ENCODE peak calls at places on chromosomes 3 and 15, in nine cellular contexts. E, V, U, A, W, N, L, Q and O are unnamed samples.
A peak's percentile ranks its signal among the peaks of the same experiment; 100 is the strongest.

GRCh38 chr3:113890256-113890900 is 51.8 kb downstream of the GRAMD1C start:
- DNase-seq in E (no peak), V (peak; percentile 51), U (no peak), A (no peak), W (no peak), N (no peak), L (no peak), Q (no peak), O (no peak)

GRCh38 chr15:39631357-39631756 is 50.5 kb downstream of the THBS1 start:
- DNase-seq in E (no peak), V (no peak), U (no peak), A (peak; percentile 38), W (no peak), N (no peak), L (no peak), Q (no peak), O (no peak)

GRCh38 chr3:67037615-67038014 is 39.5 kb downstream of the KBTBD8 start:
- DNase-seq in E (no peak), V (no peak), U (no peak), A (no peak), W (no peak), N (no peak), L (no peak), Q (no peak), O (no peak)

GRCh38 chr3:46594723-46595122 is 17.6 kb upstream of the FAM240A start:
- DNase-seq in E (no peak), V (no peak), U (no peak), A (no peak), W (no peak), N (no peak), L (no peak), Q (no peak), O (no peak)

GRCh38 chr15:52486003-52486996 is 42.4 kb downstream of the MYO5A start:
- DNase-seq in E (no peak), V (no peak), U (no peak), A (no peak), W (no peak), N (peak; percentile 4), L (no peak), Q (peak; percentile 23), O (no peak)

GRCh38 chr3:37762698-37763097 is 99.0 kb upstream of the CTDSPL start:
- DNase-seq in E (no peak), V (no peak), U (peak; percentile 30), A (no peak), W (no peak), N (no peak), L (no peak), Q (no peak), O (no peak)

GRCh38 chr3:29128004-29128403 is 152.9 kb upstream of the RBMS3 start:
- DNase-seq in E (no peak), V (no peak), U (no peak), A (no peak), W (no peak), N (peak; percentile 17), L (no peak), Q (no peak), O (no peak)

GRCh38 chr15:57427367-57427821 is 51.1 kb downstream of the CGNL1 start:
- DNase-seq in E (no peak), V (peak; percentile 66), U (no peak), A (peak; percentile 34), W (no peak), N (peak; percentile 67), L (peak; percentile 36), Q (no peak), O (no peak)

GRCh38 chr3:94525039-94525438 is 462.2 kb downstream of the NSUN3 start:
- DNase-seq in E (peak; percentile 10), V (peak; percentile 6), U (no peak), A (no peak), W (no peak), N (peak; percentile 57), L (no peak), Q (no peak), O (no peak)

GRCh38 chr3:114155370-114155821 is 23.5 kb downstream of the DRD3 start:
- DNase-seq in E (no peak), V (peak; percentile 44), U (peak; percentile 6), A (no peak), W (no peak), N (peak; percentile 32), L (no peak), Q (no peak), O (no peak)

GRCh38 chr3:144272715-144273114 is 301.1 kb downstream of the DIPK2A start:
- DNase-seq in E (no peak), V (no peak), U (no peak), A (no peak), W (no peak), N (peak; percentile 94), L (no peak), Q (no peak), O (no peak)